ENCODE peak calls at places on chromosomes 2 and 18, in seven cellular contexts. V is sigmoid colon, W is left ventricle myocardium inferior, N is vagina, S is right lobe of liver, O is BE2C, X is fibroblast of lung. D is an unnamed sample.
A peak's percentile ranks its signal among the peaks of the same experiment; 100 is the strongest.

GRCh38 chr18:78242796-78243195 is 736.8 kb upstream of the SALL3 start:
- DNase-seq in V (no peak), W (peak; percentile 49), N (no peak), S (no peak), O (no peak), X (no peak), D (no peak)

GRCh38 chr2:30789670-30790210 is 17.5 kb downstream of the CAPN13 start:
- DNase-seq in V (no peak), W (no peak), N (peak; percentile 74), S (no peak), O (no peak), X (no peak), D (no peak)

GRCh38 chr2:62201307-62201706 is 5.4 kb downstream of the B3GNT2 start:
- DNase-seq in V (no peak), W (no peak), N (no peak), S (no peak), O (no peak), X (peak; percentile 50), D (no peak)

GRCh38 chr18:11323359-11323819 is 174.0 kb upstream of the PIEZO2 start:
- DNase-seq in V (no peak), W (no peak), N (no peak), S (no peak), O (peak; percentile 14), X (peak; percentile 80), D (no peak)

GRCh38 chr2:137659616-137660015 is 304.7 kb upstream of the HNMT start:
- DNase-seq in V (no peak), W (no peak), N (no peak), S (no peak), O (no peak), X (no peak), D (no peak)

GRCh38 chr2:108934151-108934550 is 54.9 kb downstream of the EDAR start:
- DNase-seq in V (no peak), W (no peak), N (no peak), S (no peak), O (no peak), X (no peak), D (no peak)

GRCh38 chr18:22300665-22301636 is 116.8 kb downstream of the CTAGE1 start:
- DNase-seq in V (no peak), W (no peak), N (no peak), S (no peak), O (no peak), X (no peak), D (no peak)

GRCh38 chr2:195017890-195018289 is 639.1 kb upstream of the SLC39A10 start:
- DNase-seq in V (no peak), W (no peak), N (no peak), S (no peak), O (no peak), X (no peak), D (no peak)

GRCh38 chr18:49561377-49562193 is at the start of gene LIPG:
- DNase-seq in V (no peak), W (no peak), N (no peak), S (peak; percentile 76), O (no peak), X (peak; percentile 84), D (no peak)

GRCh38 chr2:111659361-111660281 is 224.4 kb downstream of the ANAPC1 start:
- DNase-seq in V (peak; percentile 88), W (peak; percentile 40), N (peak; percentile 91), S (peak; percentile 76), O (no peak), X (peak; percentile 93), D (no peak)

GRCh38 chr2:47264686-47265085 is 109.6 kb upstream of the STPG4 start:
- DNase-seq in V (no peak), W (no peak), N (no peak), S (no peak), O (no peak), X (no peak), D (no peak)

GRCh38 chr2:139122711-139123158 is 342.5 kb upstream of the NXPH2 start:
- DNase-seq in V (no peak), W (no peak), N (no peak), S (no peak), O (no peak), X (peak; percentile 93), D (no peak)

GRCh38 chr2:15316370-15316814 is 244.7 kb downstream of the NBAS start:
- DNase-seq in V (no peak), W (no peak), N (no peak), S (no peak), O (no peak), X (no peak), D (no peak)

GRCh38 chr2:229675569-229675968 is 38.8 kb downstream of the DNER start:
- DNase-seq in V (no peak), W (no peak), N (no peak), S (no peak), O (peak; percentile 41), X (no peak), D (no peak)

GRCh38 chr2:229673676-229674075 is 40.7 kb downstream of the DNER start:
- DNase-seq in V (no peak), W (no peak), N (no peak), S (no peak), O (no peak), X (no peak), D (no peak)

GRCh38 chr2:229674830-229675530 is 39.4 kb downstream of the DNER start:
- DNase-seq in V (no peak), W (no peak), N (no peak), S (no peak), O (no peak), X (no peak), D (no peak)

GRCh38 chr2:229679393-229680125 is 34.8 kb downstream of the DNER start:
- DNase-seq in V (no peak), W (no peak), N (no peak), S (no peak), O (no peak), X (peak; percentile 36), D (no peak)
- H3K4me3 ChIP-seq in V (no peak overlapping the region), W (no peak overlapping the region), N (no peak overlapping the region), S (no peak overlapping the region), O (no peak overlapping the region), X (no peak overlapping the region), D (no peak overlapping the region)

GRCh38 chr2:201218780-201219179 is 35.8 kb downstream of the CASP10 start:
- DNase-seq in V (no peak), W (no peak), N (no peak), S (no peak), O (no peak), X (peak; percentile 12), D (no peak)

GRCh38 chr2:201216918-201217317 is 34.0 kb downstream of the CASP10 start:
- DNase-seq in V (no peak), W (no peak), N (no peak), S (no peak), O (no peak), X (no peak), D (no peak)

GRCh38 chr2:201220102-201220570 is 37.2 kb downstream of the CASP10 start:
- DNase-seq in V (no peak), W (peak; percentile 24), N (peak; percentile 42), S (no peak), O (peak; percentile 49), X (peak; percentile 9), D (no peak)

GRCh38 chr2:201215963-201216362 is 33.0 kb downstream of the CASP10 start:
- DNase-seq in V (no peak), W (no peak), N (no peak), S (no peak), O (no peak), X (no peak), D (no peak)

DNA sequence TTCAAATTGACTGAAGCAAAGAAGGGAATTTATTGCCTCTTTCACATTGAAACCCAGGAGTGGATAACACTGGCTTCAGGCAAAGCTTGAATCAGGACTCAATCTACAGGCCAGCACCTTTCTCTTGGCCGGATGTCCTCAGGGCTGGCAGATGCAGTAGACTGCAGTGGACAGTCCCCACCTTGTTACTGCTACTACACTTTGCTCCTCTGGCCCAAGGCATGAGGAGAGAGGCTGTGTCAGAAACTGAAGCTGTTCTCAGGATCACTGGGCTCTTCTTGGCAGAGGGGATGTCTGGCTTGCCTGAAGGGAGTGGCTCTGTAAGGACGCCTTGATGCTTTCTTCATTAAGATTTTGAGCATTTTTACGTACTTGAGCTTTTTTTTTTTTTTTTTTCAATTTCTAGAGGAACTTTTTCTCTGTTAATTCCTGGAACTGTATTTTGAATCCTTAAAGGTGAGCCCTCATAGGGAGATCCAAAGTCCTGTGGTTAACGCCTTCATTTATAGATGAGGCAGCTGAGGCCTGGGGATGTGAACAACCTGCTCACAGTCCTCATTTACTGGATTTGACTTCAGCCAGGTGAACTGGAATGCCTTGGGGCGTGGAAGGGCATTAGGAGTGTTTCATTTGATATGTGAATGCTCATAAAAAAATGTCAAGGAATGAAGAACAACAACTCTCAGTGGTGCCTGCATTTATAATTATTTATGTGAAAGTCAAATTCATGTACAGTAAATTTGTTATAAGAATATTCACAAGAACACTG is 36.6 kb downstream of the CASP10 start:
- DNase-seq in V (no peak), W (no peak), N (no peak), S (no peak), O (no peak), X (no peak), D (no peak)
- H3K4me3 ChIP-seq in V (no peak overlapping the region), W (no peak overlapping the region), N (no peak overlapping the region), S (no peak overlapping the region), O (no peak overlapping the region), X (no peak overlapping the region), D (no peak overlapping the region)

GRCh38 chr18:70490008-70490933 is 201.4 kb downstream of the SOCS6 start:
- DNase-seq in V (no peak), W (no peak), N (no peak), S (no peak), O (peak; percentile 40), X (peak; percentile 29), D (no peak)
- H3K4me3 ChIP-seq in V (no peak overlapping the region), W (no peak overlapping the region), N (no peak overlapping the region), S (peak overlapping the region; percentile 34), O (no peak overlapping the region), X (peak overlapping the region; percentile 5), D (no peak overlapping the region)

DNA sequence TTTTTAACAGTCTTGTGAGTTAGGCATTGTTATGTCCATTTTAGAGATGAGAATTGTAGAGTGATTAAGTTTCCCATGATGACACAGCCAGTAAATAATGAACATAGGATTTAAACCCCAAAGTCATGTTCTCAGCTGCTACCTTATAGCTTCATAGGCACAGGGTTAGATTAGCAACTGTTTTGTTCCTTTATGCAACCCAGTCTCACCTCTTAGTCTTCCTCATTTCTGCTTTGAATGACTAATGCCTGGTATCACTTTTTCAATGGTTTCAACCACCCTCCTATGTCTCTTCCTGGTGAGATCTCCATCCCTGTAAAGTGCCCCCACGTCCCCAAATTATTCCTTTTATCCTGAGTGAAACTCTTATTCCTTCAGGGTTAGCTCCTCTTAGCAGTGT is 44.3 kb downstream of the MFSD6 start:
- DNase-seq in V (no peak), W (no peak), N (no peak), S (no peak), O (no peak), X (no peak), D (no peak)
- H3K4me3 ChIP-seq in V (no peak overlapping the region), W (no peak overlapping the region), N (no peak overlapping the region), S (no peak overlapping the region), O (no peak overlapping the region), X (no peak overlapping the region), D (no peak overlapping the region)